ENCODE peak calls at places on chromosomes 3 and 15, in six cellular contexts. One of them, this sample, is unnamed.
A peak's percentile ranks its signal among the peaks of the same experiment; 100 is the strongest.

GRCh38 chr15:60752973-60753720 is 274.2 kb upstream of the ICE2 start:
- DNase-seq in WERI-Rb-1: no peak
- DNase-seq in CD8-positive, alpha-beta memory T cell: no peak
- DNase-seq in upper lobe of right lung: no peak
- DNase-seq in colonic mucosa: no peak
- DNase-seq in cardiac muscle cell: peak; percentile 59
- DNase-seq in this sample: no peak

GRCh38 chr3:57382933-57383332 is 90.4 kb upstream of the ASB14 start:
- DNase-seq in WERI-Rb-1: no peak
- DNase-seq in colonic mucosa: no peak
- DNase-seq in CD8-positive, alpha-beta memory T cell: no peak
- DNase-seq in cardiac muscle cell: peak; percentile 16
- DNase-seq in upper lobe of right lung: no peak
- DNase-seq in this sample: no peak

GRCh38 chr3:99084825-99085224 is 183.3 kb upstream of the DCBLD2 start:
- DNase-seq in WERI-Rb-1: no peak
- DNase-seq in cardiac muscle cell: peak; percentile 5
- DNase-seq in CD8-positive, alpha-beta memory T cell: no peak
- DNase-seq in upper lobe of right lung: no peak
- DNase-seq in colonic mucosa: no peak
- DNase-seq in this sample: no peak

GRCh38 chr3:138945646-138946553 is 1.0 kb downstream of the FOXL2 start:
- DNase-seq in cardiac muscle cell: no peak
- DNase-seq in WERI-Rb-1: peak; percentile 43
- DNase-seq in upper lobe of right lung: no peak
- DNase-seq in colonic mucosa: peak; percentile 47
- DNase-seq in CD8-positive, alpha-beta memory T cell: no peak
- DNase-seq in this sample: peak; percentile 31

GRCh38 chr3:113405180-113405579 is 36.1 kb downstream of the CFAP44 start:
- DNase-seq in WERI-Rb-1: no peak
- DNase-seq in cardiac muscle cell: peak; percentile 63
- DNase-seq in colonic mucosa: no peak
- DNase-seq in upper lobe of right lung: no peak
- DNase-seq in CD8-positive, alpha-beta memory T cell: no peak
- DNase-seq in this sample: no peak

GRCh38 chr3:129504471-129505100 is 23.9 kb upstream of the RHO start:
- DNase-seq in WERI-Rb-1: no peak
- DNase-seq in upper lobe of right lung: no peak
- DNase-seq in CD8-positive, alpha-beta memory T cell: no peak
- DNase-seq in cardiac muscle cell: no peak
- DNase-seq in colonic mucosa: no peak
- DNase-seq in this sample: no peak

GRCh38 chr15:78372880-78373279 is 32.7 kb downstream of the CRABP1 start:
- DNase-seq in cardiac muscle cell: no peak
- DNase-seq in colonic mucosa: peak; percentile 91
- DNase-seq in upper lobe of right lung: no peak
- DNase-seq in CD8-positive, alpha-beta memory T cell: no peak
- DNase-seq in WERI-Rb-1: no peak
- DNase-seq in this sample: peak; percentile 96

GRCh38 chr3:51712020-51712385 is 5.1 kb downstream of the GRM2 start:
- DNase-seq in colonic mucosa: no peak
- DNase-seq in cardiac muscle cell: no peak
- DNase-seq in CD8-positive, alpha-beta memory T cell: no peak
- DNase-seq in WERI-Rb-1: no peak
- DNase-seq in upper lobe of right lung: peak; percentile 18
- DNase-seq in this sample: no peak

GRCh38 chr3:42702982-42703694 is 540 bp upstream of the HHATL start:
- DNase-seq in cardiac muscle cell: no peak
- DNase-seq in CD8-positive, alpha-beta memory T cell: no peak
- DNase-seq in upper lobe of right lung: no peak
- DNase-seq in WERI-Rb-1: no peak
- DNase-seq in colonic mucosa: no peak
- DNase-seq in this sample: no peak

GRCh38 chr3:123533554-123534159 is 51.2 kb downstream of the HACD2 start:
- DNase-seq in CD8-positive, alpha-beta memory T cell: no peak
- DNase-seq in cardiac muscle cell: peak; percentile 50
- DNase-seq in colonic mucosa: no peak
- DNase-seq in WERI-Rb-1: no peak
- DNase-seq in upper lobe of right lung: no peak
- DNase-seq in this sample: no peak

GRCh38 chr15:51334011-51334426 is 4.4 kb downstream of the CYP19A1 start:
- DNase-seq in cardiac muscle cell: no peak
- DNase-seq in WERI-Rb-1: peak; percentile 39
- DNase-seq in CD8-positive, alpha-beta memory T cell: no peak
- DNase-seq in upper lobe of right lung: no peak
- DNase-seq in colonic mucosa: peak; percentile 52
- DNase-seq in this sample: no peak

GRCh38 chr3:188700497-188700896 is 471.3 kb upstream of the TPRG1 start:
- DNase-seq in colonic mucosa: no peak
- DNase-seq in cardiac muscle cell: no peak
- DNase-seq in WERI-Rb-1: no peak
- DNase-seq in upper lobe of right lung: no peak
- DNase-seq in CD8-positive, alpha-beta memory T cell: no peak
- DNase-seq in this sample: no peak

GRCh38 chr15:81572190-81572589 is 198.2 kb upstream of the TMC3 start:
- DNase-seq in cardiac muscle cell: no peak
- DNase-seq in upper lobe of right lung: no peak
- DNase-seq in colonic mucosa: no peak
- DNase-seq in WERI-Rb-1: no peak
- DNase-seq in CD8-positive, alpha-beta memory T cell: no peak
- DNase-seq in this sample: no peak

GRCh38 chr3:194671511-194671899 is 486 bp downstream of the LSG1 start:
- DNase-seq in WERI-Rb-1: no peak
- DNase-seq in cardiac muscle cell: peak; percentile 42
- DNase-seq in upper lobe of right lung: no peak
- DNase-seq in colonic mucosa: no peak
- DNase-seq in CD8-positive, alpha-beta memory T cell: peak; percentile 43
- DNase-seq in this sample: peak; percentile 54

GRCh38 chr3:61594978-61595687 is 33.8 kb downstream of the PTPRG start:
- DNase-seq in cardiac muscle cell: peak; percentile 37
- DNase-seq in CD8-positive, alpha-beta memory T cell: no peak
- DNase-seq in upper lobe of right lung: no peak
- DNase-seq in WERI-Rb-1: no peak
- DNase-seq in colonic mucosa: no peak
- DNase-seq in this sample: no peak

GRCh38 chr15:58357529-58358476 is 74.0 kb upstream of the LIPC start:
- DNase-seq in upper lobe of right lung: no peak
- DNase-seq in cardiac muscle cell: peak; percentile 52
- DNase-seq in WERI-Rb-1: no peak
- DNase-seq in CD8-positive, alpha-beta memory T cell: peak; percentile 74
- DNase-seq in colonic mucosa: no peak
- DNase-seq in this sample: no peak

GRCh38 chr15:25543156-25543555 is 104.3 kb upstream of the UBE3A start:
- DNase-seq in WERI-Rb-1: no peak
- DNase-seq in cardiac muscle cell: peak; percentile 24
- DNase-seq in upper lobe of right lung: no peak
- DNase-seq in CD8-positive, alpha-beta memory T cell: no peak
- DNase-seq in colonic mucosa: peak; percentile 40
- DNase-seq in this sample: peak; percentile 0

GRCh38 chr3:126753191-126754160 is 49.4 kb downstream of the CHCHD6 start:
- DNase-seq in cardiac muscle cell: no peak
- DNase-seq in colonic mucosa: no peak
- DNase-seq in upper lobe of right lung: peak; percentile 78
- DNase-seq in WERI-Rb-1: no peak
- DNase-seq in CD8-positive, alpha-beta memory T cell: no peak
- DNase-seq in this sample: no peak

GRCh38 chr3:9704343-9705322 is 1.0 kb downstream of the CPNE9 start:
- DNase-seq in cardiac muscle cell: peak; percentile 43
- DNase-seq in colonic mucosa: peak; percentile 54
- DNase-seq in upper lobe of right lung: peak; percentile 72
- DNase-seq in WERI-Rb-1: peak; percentile 70
- DNase-seq in CD8-positive, alpha-beta memory T cell: peak; percentile 17
- DNase-seq in this sample: peak; percentile 18

GRCh38 chr15:74795961-74796625 is 14.2 kb downstream of the CSK start:
- DNase-seq in upper lobe of right lung: no peak
- DNase-seq in cardiac muscle cell: no peak
- DNase-seq in CD8-positive, alpha-beta memory T cell: peak; percentile 43
- DNase-seq in colonic mucosa: no peak
- DNase-seq in WERI-Rb-1: no peak
- DNase-seq in this sample: no peak
- H3K27ac ChIP-seq in upper lobe of right lung: no peak overlapping the region
- H3K27ac ChIP-seq in cardiac muscle cell: no peak overlapping the region
- H3K27ac ChIP-seq in CD8-positive, alpha-beta memory T cell: no peak overlapping the region
- H3K27ac ChIP-seq in colonic mucosa: no peak overlapping the region
- H3K27ac ChIP-seq in WERI-Rb-1: no peak overlapping the region
- H3K27ac ChIP-seq in this sample: no peak overlapping the region

GRCh38 chr15:45132844-45133560 is 3.2 kb downstream of the DUOX1 start:
- DNase-seq in colonic mucosa: no peak
- DNase-seq in cardiac muscle cell: no peak
- DNase-seq in upper lobe of right lung: no peak
- DNase-seq in CD8-positive, alpha-beta memory T cell: no peak
- DNase-seq in WERI-Rb-1: no peak
- DNase-seq in this sample: no peak

GRCh38 chr15:45129651-45130129 is at the start of the genes DUOX1 and DUOXA1:
- DNase-seq in CD8-positive, alpha-beta memory T cell: no peak
- DNase-seq in WERI-Rb-1: no peak
- DNase-seq in upper lobe of right lung: peak; percentile 94
- DNase-seq in colonic mucosa: peak; percentile 67
- DNase-seq in cardiac muscle cell: no peak
- DNase-seq in this sample: peak; percentile 50

GRCh38 chr15:45131510-45131909 is 1.7 kb downstream of the DUOX1 start:
- DNase-seq in colonic mucosa: no peak
- DNase-seq in upper lobe of right lung: peak; percentile 71
- DNase-seq in WERI-Rb-1: no peak
- DNase-seq in cardiac muscle cell: no peak
- DNase-seq in CD8-positive, alpha-beta memory T cell: no peak
- DNase-seq in this sample: peak; percentile 32

GRCh38 chr15:45128971-45129639 is 574 bp downstream of the DUOXA1 start:
- DNase-seq in colonic mucosa: no peak
- DNase-seq in upper lobe of right lung: peak; percentile 80
- DNase-seq in CD8-positive, alpha-beta memory T cell: no peak
- DNase-seq in WERI-Rb-1: no peak
- DNase-seq in cardiac muscle cell: no peak
- DNase-seq in this sample: no peak

DNA sequence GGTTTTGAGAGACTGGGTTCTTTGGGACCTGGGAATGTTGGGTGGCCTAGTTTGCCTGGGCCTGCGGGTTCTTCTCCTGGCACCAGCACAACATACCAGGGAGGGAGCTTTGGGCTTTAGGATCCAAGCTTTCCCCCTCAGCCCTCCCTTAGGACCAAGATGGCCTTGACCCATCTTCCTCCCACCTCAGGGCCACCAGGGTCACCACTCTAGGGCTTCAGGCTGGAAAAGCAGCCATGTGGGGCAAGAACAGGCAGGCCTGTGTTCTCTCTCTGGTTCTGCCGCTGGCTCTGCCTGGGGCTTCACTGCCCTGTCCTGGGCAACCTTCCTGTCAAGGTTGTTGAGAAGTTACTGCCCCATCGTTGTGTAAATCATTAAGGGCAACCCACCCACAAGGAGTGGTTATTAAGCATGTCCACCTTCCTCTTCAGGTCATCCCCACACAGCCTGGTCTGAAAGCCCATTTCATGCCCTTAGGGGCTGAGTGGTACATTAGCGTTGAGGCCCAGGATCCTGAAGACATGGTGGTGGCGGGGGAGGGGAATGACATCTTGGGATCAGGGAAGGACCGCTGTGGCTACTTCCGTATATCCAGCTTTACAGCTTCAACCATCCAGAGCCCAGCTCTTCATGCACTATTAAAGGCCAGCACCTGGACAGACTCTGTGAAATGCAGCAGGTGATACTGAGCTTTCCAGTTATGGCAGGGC is 652 bp downstream of the DUOX1 start:
- DNase-seq in cardiac muscle cell: no peak
- DNase-seq in CD8-positive, alpha-beta memory T cell: no peak
- DNase-seq in upper lobe of right lung: peak; percentile 63
- DNase-seq in WERI-Rb-1: no peak
- DNase-seq in colonic mucosa: no peak
- DNase-seq in this sample: no peak
- H3K4me3 ChIP-seq in cardiac muscle cell: no peak overlapping the region
- H3K4me3 ChIP-seq in CD8-positive, alpha-beta memory T cell: no peak overlapping the region
- H3K4me3 ChIP-seq in upper lobe of right lung: peak overlapping the region; percentile 56
- H3K4me3 ChIP-seq in WERI-Rb-1: no peak overlapping the region
- H3K4me3 ChIP-seq in colonic mucosa: peak overlapping the region; percentile 22
- H3K4me3 ChIP-seq in this sample: no peak overlapping the region

GRCh38 chr15:89362203-89363101 is 27.8 kb upstream of the POLG start:
- DNase-seq in cardiac muscle cell: no peak
- DNase-seq in colonic mucosa: no peak
- DNase-seq in CD8-positive, alpha-beta memory T cell: no peak
- DNase-seq in upper lobe of right lung: no peak
- DNase-seq in WERI-Rb-1: peak; percentile 82
- DNase-seq in this sample: no peak

GRCh38 chr15:89360294-89360971 is 25.8 kb upstream of the POLG start:
- DNase-seq in upper lobe of right lung: no peak
- DNase-seq in CD8-positive, alpha-beta memory T cell: no peak
- DNase-seq in WERI-Rb-1: no peak
- DNase-seq in cardiac muscle cell: no peak
- DNase-seq in colonic mucosa: no peak
- DNase-seq in this sample: no peak

GRCh38 chr15:89359471-89360293 is 25.1 kb upstream of the POLG start:
- DNase-seq in cardiac muscle cell: no peak
- DNase-seq in upper lobe of right lung: no peak
- DNase-seq in WERI-Rb-1: no peak
- DNase-seq in colonic mucosa: no peak
- DNase-seq in CD8-positive, alpha-beta memory T cell: no peak
- DNase-seq in this sample: no peak

GRCh38 chr15:89363133-89363532 is 28.5 kb upstream of the POLG start:
- DNase-seq in WERI-Rb-1: no peak
- DNase-seq in colonic mucosa: no peak
- DNase-seq in cardiac muscle cell: no peak
- DNase-seq in CD8-positive, alpha-beta memory T cell: no peak
- DNase-seq in upper lobe of right lung: no peak
- DNase-seq in this sample: no peak

DNA sequence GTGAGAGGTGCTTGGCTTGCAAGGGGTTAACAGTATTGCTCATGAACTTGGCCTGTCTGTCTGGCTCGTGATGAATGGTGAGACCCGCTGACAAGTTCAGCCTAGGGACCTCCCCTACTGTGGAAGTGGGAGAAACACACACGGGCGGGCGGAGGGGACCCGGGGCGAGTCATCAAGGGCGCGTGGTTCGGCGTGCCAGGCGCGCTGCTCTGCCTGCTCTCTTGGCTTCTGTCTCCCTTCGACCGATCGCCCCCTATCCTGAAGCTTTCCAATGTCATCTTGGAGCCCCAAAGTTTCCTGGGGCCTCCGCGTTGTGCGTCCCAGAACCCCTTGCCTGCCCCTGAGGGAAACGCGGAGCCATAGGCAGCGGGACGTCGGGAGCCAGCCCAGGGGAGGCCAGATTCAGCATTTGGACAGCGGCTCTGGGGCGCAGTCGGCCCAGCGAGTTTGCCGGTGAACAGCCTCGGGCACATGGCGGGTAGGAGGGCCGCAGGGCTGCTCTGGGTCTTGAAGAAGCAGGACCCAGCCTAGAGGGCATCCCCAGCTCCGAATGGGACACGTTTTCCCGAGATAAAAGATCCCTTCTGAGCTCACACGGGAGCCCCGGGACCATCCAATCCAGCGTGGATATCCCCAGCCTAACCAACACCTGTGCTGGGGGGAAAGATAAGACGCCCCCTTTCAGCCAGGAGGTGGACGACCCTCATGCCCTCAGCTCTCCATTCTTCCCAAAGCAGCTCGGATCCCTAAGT is 27.0 kb upstream of the POLG start:
- DNase-seq in upper lobe of right lung: peak; percentile 84
- DNase-seq in colonic mucosa: peak; percentile 53
- DNase-seq in WERI-Rb-1: peak; percentile 76
- DNase-seq in cardiac muscle cell: peak; percentile 75
- DNase-seq in CD8-positive, alpha-beta memory T cell: peak; percentile 59
- DNase-seq in this sample: peak; percentile 38
- H3K27me3 ChIP-seq in upper lobe of right lung: peaks cover 95% of the 10 kb centered on the region
- H3K27me3 ChIP-seq in colonic mucosa: peaks cover 83% of the 10 kb centered on the region
- H3K27me3 ChIP-seq in WERI-Rb-1: peaks cover 5% of the 10 kb centered on the region
- H3K27me3 ChIP-seq in cardiac muscle cell: peaks cover 100% of the 10 kb centered on the region
- H3K27me3 ChIP-seq in CD8-positive, alpha-beta memory T cell: peaks cover 79% of the 10 kb centered on the region
- H3K27me3 ChIP-seq in this sample: peaks cover 76% of the 10 kb centered on the region

GRCh38 chr3:23645533-23646196 is 160.1 kb upstream of the UBE2E1 start:
- DNase-seq in CD8-positive, alpha-beta memory T cell: no peak
- DNase-seq in upper lobe of right lung: no peak
- DNase-seq in colonic mucosa: no peak
- DNase-seq in WERI-Rb-1: no peak
- DNase-seq in cardiac muscle cell: no peak
- DNase-seq in this sample: no peak
- H3K27ac ChIP-seq in CD8-positive, alpha-beta memory T cell: no peak overlapping the region
- H3K27ac ChIP-seq in upper lobe of right lung: no peak overlapping the region
- H3K27ac ChIP-seq in colonic mucosa: no peak overlapping the region
- H3K27ac ChIP-seq in WERI-Rb-1: no peak overlapping the region
- H3K27ac ChIP-seq in cardiac muscle cell: no peak overlapping the region
- H3K27ac ChIP-seq in this sample: no peak overlapping the region

This sample was measured in small intestine.